ENCODE peak calls at places on chromosomes 12 and 14, in seven cellular contexts. One of them, this sample, is unnamed.
A peak's percentile ranks its signal among the peaks of the same experiment; 100 is the strongest.

GRCh38 chr14:53152909-53153701 is at the start of gene DDHD1:
- DNase-seq in left ventricle myocardium inferior: peak; percentile 82
- DNase-seq in SW 1271: peak; percentile 54
- DNase-seq in posterior vena cava: peak; percentile 91
- DNase-seq in right lobe of liver: peak; percentile 84
- DNase-seq in lung: peak; percentile 70
- DNase-seq in GM19239: peak; percentile 80
- DNase-seq in this sample: peak; percentile 83

GRCh38 chr12:6540181-6540877 is 6.0 kb downstream of the GAPDH start:
- DNase-seq in posterior vena cava: peak; percentile 98
- DNase-seq in left ventricle myocardium inferior: peak; percentile 91
- DNase-seq in GM19239: no peak
- DNase-seq in right lobe of liver: peak; percentile 75
- DNase-seq in lung: peak; percentile 87
- DNase-seq in SW 1271: no peak
- DNase-seq in this sample: peak; percentile 59

GRCh38 chr12:107660861-107661415 is 24.7 kb upstream of the PWP1 start:
- DNase-seq in posterior vena cava: no peak
- DNase-seq in left ventricle myocardium inferior: no peak
- DNase-seq in right lobe of liver: peak; percentile 54
- DNase-seq in SW 1271: no peak
- DNase-seq in GM19239: no peak
- DNase-seq in lung: no peak
- DNase-seq in this sample: no peak

GRCh38 chr12:113260127-113260526 is 38.9 kb downstream of the TPCN1 start:
- DNase-seq in right lobe of liver: no peak
- DNase-seq in SW 1271: no peak
- DNase-seq in posterior vena cava: peak; percentile 26
- DNase-seq in lung: no peak
- DNase-seq in GM19239: no peak
- DNase-seq in left ventricle myocardium inferior: no peak
- DNase-seq in this sample: no peak

GRCh38 chr12:111992464-111992863 is 20.5 kb downstream of the TMEM116 start:
- DNase-seq in posterior vena cava: no peak
- DNase-seq in GM19239: no peak
- DNase-seq in right lobe of liver: no peak
- DNase-seq in lung: no peak
- DNase-seq in left ventricle myocardium inferior: no peak
- DNase-seq in SW 1271: no peak
- DNase-seq in this sample: no peak

GRCh38 chr12:81084848-81085350 is 7.0 kb downstream of the ACSS3 start:
- DNase-seq in SW 1271: no peak
- DNase-seq in left ventricle myocardium inferior: no peak
- DNase-seq in right lobe of liver: no peak
- DNase-seq in GM19239: no peak
- DNase-seq in lung: no peak
- DNase-seq in posterior vena cava: no peak
- DNase-seq in this sample: no peak

GRCh38 chr12:79775355-79776073 is 84.8 kb upstream of the PAWR start:
- DNase-seq in SW 1271: no peak
- DNase-seq in left ventricle myocardium inferior: no peak
- DNase-seq in lung: no peak
- DNase-seq in right lobe of liver: no peak
- DNase-seq in GM19239: no peak
- DNase-seq in posterior vena cava: no peak
- DNase-seq in this sample: no peak

GRCh38 chr14:91299483-91300115 is 55.1 kb upstream of the GPR68 start:
- DNase-seq in left ventricle myocardium inferior: no peak
- DNase-seq in right lobe of liver: no peak
- DNase-seq in GM19239: no peak
- DNase-seq in SW 1271: no peak
- DNase-seq in posterior vena cava: peak; percentile 56
- DNase-seq in lung: no peak
- DNase-seq in this sample: peak; percentile 85